ENCODE peak calls at places on chromosomes 4 and X, in seven cellular contexts. K, C, S, O, W, Y and U are unnamed samples.

GRCh38 chr4:94562285-94562684 is 110.5 kb downstream of the PDLIM5 start:
- DNase-seq in K (no peak), C (no peak), S (no peak), O (no peak), W (no peak), Y (no peak), U (no peak)

GRCh38 chr4:145899886-145900466 is 38.6 kb downstream of the ZNF827 start:
- DNase-seq in K (no peak), C (no peak), S (no peak), O (no peak), W (no peak), Y (no peak), U (no peak)

GRCh38 chr4:80276922-80277321 is 10.5 kb downstream of the FGF5 start:
- DNase-seq in K (no peak), C (no peak), S (no peak), O (no peak), W (no peak), Y (no peak), U (no peak)

GRCh38 chr4:111602848-111603247 is 542.4 kb upstream of the FAM241A start:
- DNase-seq in K (no peak), C (no peak), S (no peak), O (no peak), W (no peak), Y (peak; percentile 18), U (no peak)

GRCh38 chrX:75229774-75230173 is 44.1 kb upstream of the UPRT start:
- DNase-seq in K (no peak), C (no peak), S (no peak), O (no peak), W (no peak), Y (no peak), U (no peak)

GRCh38 chr4:125836597-125837195 is 521.9 kb downstream of the FAT4 start:
- DNase-seq in K (no peak), C (no peak), S (no peak), O (peak; percentile 18), W (no peak), Y (no peak), U (no peak)

GRCh38 chr4:86482296-86482695 is 111.8 kb upstream of the PTPN13 start:
- DNase-seq in K (no peak), C (no peak), S (no peak), O (no peak), W (no peak), Y (peak; percentile 25), U (no peak)

GRCh38 chr4:150123073-150123472 is 44.8 kb downstream of the DCLK2 start:
- DNase-seq in K (no peak), C (no peak), S (no peak), O (no peak), W (no peak), Y (no peak), U (no peak)

GRCh38 chrX:74925210-74926088 is at the start of gene NEXMIF:
- DNase-seq in K (peak; percentile 70), C (no peak), S (no peak), O (no peak), W (peak; percentile 46), Y (peak; percentile 69), U (peak; percentile 71)

GRCh38 chr4:156898373-156899117 is 73.1 kb downstream of the PDGFC start:
- DNase-seq in K (no peak), C (no peak), S (no peak), O (no peak), W (no peak), Y (no peak), U (no peak)

GRCh38 chr4:74223801-74224200 is 65.9 kb downstream of the MTHFD2L start:
- DNase-seq in K (no peak), C (no peak), S (no peak), O (no peak), W (no peak), Y (no peak), U (no peak)

GRCh38 chr4:99998062-99998880 is 48.2 kb upstream of the H2AZ1 start:
- DNase-seq in K (peak; percentile 17), C (no peak), S (no peak), O (no peak), W (no peak), Y (peak; percentile 54), U (no peak)

GRCh38 chrX:109782994-109783711 is 50.1 kb upstream of the ACSL4 start:
- DNase-seq in K (no peak), C (no peak), S (no peak), O (no peak), W (no peak), Y (no peak), U (no peak)

GRCh38 chr4:185398618-185399017 is 2.0 kb downstream of the ANKRD37 start:
- DNase-seq in K (no peak), C (no peak), S (no peak), O (no peak), W (no peak), Y (no peak), U (no peak)

GRCh38 chr4:185394568-185395254 is 1.0 kb downstream of the LRP2BP start:
- DNase-seq in K (no peak), C (no peak), S (no peak), O (no peak), W (no peak), Y (no peak), U (no peak)

GRCh38 chr4:185396724-185397402 is at the start of gene ANKRD37:
- DNase-seq in K (peak; percentile 61), C (peak; percentile 23), S (peak; percentile 74), O (no peak), W (peak; percentile 77), Y (peak; percentile 93), U (peak; percentile 88)

GRCh38 chr4:185395255-185395955 is at the start of gene LRP2BP:
- DNase-seq in K (no peak), C (no peak), S (no peak), O (no peak), W (no peak), Y (no peak), U (no peak)

GRCh38 chr4:185395956-185396723 is 416 bp upstream of the LRP2BP start:
- DNase-seq in K (peak; percentile 96), C (peak; percentile 96), S (peak; percentile 98), O (peak; percentile 97), W (peak; percentile 97), Y (peak; percentile 93), U (peak; percentile 99)
- H3K4me1 ChIP-seq in K (peaks cover 14% of the 10 kb centered on the region), C (peaks cover 44% of the 10 kb centered on the region), S (peaks cover 12% of the 10 kb centered on the region), O (no peaks in the 10 kb centered on the region), W (peaks cover 25% of the 10 kb centered on the region), Y (no peaks in the 10 kb centered on the region), U (peaks cover 9% of the 10 kb centered on the region)

DNA sequence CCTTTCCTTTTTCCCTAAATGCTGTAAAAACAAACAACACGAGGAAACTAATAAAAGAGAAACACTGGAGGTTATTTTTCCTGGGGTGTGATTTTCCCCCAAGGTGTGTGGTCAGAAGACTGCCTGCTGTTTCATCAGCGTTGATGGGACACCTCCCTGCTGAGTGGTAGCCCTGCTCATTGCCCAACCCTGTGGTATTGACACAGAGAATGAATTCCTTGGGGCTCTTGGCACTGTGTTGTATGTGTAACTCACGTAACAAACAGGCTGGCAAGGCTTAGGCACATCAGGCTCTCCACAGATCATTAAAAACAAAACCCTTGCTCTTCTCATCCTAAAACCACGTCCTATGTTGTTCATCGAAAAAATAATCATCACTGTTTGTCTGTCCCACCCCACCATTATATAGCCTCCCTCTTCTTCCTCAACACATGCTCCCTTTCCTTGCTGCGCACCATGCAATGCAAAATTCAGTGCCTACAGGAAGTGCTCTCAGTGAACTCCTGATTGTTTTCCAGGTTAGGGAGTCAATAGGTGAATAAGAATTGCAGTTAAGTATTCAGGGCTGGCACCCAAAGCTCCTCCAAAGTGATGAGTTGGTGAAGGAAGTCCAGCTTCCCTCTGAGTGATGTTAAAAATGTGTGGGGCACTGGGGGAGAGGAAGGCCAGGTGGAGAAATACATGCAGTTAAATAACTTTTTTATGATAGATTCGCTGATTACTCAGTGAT is 11.3 kb upstream of the PUDP start:
- DNase-seq in K (no peak), C (no peak), S (no peak), O (no peak), W (no peak), Y (no peak), U (no peak)
- H3K4me1 ChIP-seq in K (no peaks in the 10 kb centered on the region), C (no peaks in the 10 kb centered on the region), S (no peaks in the 10 kb centered on the region), O (no peaks in the 10 kb centered on the region), W (no peaks in the 10 kb centered on the region), Y (peaks cover 17% of the 10 kb centered on the region), U (no peaks in the 10 kb centered on the region)

GRCh38 chrX:118355225-118355920 is 9.5 kb downstream of the WDR44 start:
- DNase-seq in K (no peak), C (no peak), S (no peak), O (no peak), W (no peak), Y (no peak), U (no peak)

GRCh38 chrX:118356154-118356701 is 10.3 kb downstream of the WDR44 start:
- DNase-seq in K (no peak), C (no peak), S (no peak), O (no peak), W (no peak), Y (no peak), U (no peak)

GRCh38 chrX:118364261-118364660 is 18.4 kb downstream of the WDR44 start:
- DNase-seq in K (no peak), C (no peak), S (no peak), O (no peak), W (no peak), Y (no peak), U (no peak)

GRCh38 chrX:118360429-118361125 is 14.7 kb downstream of the WDR44 start:
- DNase-seq in K (no peak), C (no peak), S (no peak), O (no peak), W (no peak), Y (peak; percentile 31), U (no peak)
- H3K4me1 ChIP-seq in K (peaks cover 10% of the 10 kb centered on the region), C (peaks cover 34% of the 10 kb centered on the region), S (no peaks in the 10 kb centered on the region), O (no peaks in the 10 kb centered on the region), W (peaks cover 2% of the 10 kb centered on the region), Y (peaks cover 23% of the 10 kb centered on the region), U (no peaks in the 10 kb centered on the region)

GRCh38 chr4:118955515-118955914 is 66.9 kb downstream of the SYNPO2 start:
- DNase-seq in K (no peak), C (no peak), S (no peak), O (no peak), W (no peak), Y (no peak), U (no peak)
- H3K4me1 ChIP-seq in K (peaks cover 15% of the 10 kb centered on the region), C (peaks cover 76% of the 10 kb centered on the region), S (no peaks in the 10 kb centered on the region), O (peaks cover 67% of the 10 kb centered on the region), W (no peaks in the 10 kb centered on the region), Y (no peaks in the 10 kb centered on the region), U (no peaks in the 10 kb centered on the region)

GRCh38 chrX:41335590-41336331 is 1.8 kb downstream of the DDX3X start:
- DNase-seq in K (no peak), C (no peak), S (no peak), O (no peak), W (no peak), Y (no peak), U (no peak)
- H3K4me1 ChIP-seq in K (peaks cover 18% of the 10 kb centered on the region), C (peaks cover 45% of the 10 kb centered on the region), S (peaks cover 17% of the 10 kb centered on the region), O (no peaks in the 10 kb centered on the region), W (peaks cover 38% of the 10 kb centered on the region), Y (peaks cover 26% of the 10 kb centered on the region), U (peaks cover 3% of the 10 kb centered on the region)

GRCh38 chr4:82367438-82368097 is 6.2 kb downstream of the HNRNPD start:
- DNase-seq in K (no peak), C (no peak), S (no peak), O (no peak), W (no peak), Y (no peak), U (no peak)
- H3K4me1 ChIP-seq in K (peaks cover 56% of the 10 kb centered on the region), C (peaks cover 98% of the 10 kb centered on the region), S (peaks cover 79% of the 10 kb centered on the region), O (no peaks in the 10 kb centered on the region), W (peaks cover 93% of the 10 kb centered on the region), Y (peaks cover 38% of the 10 kb centered on the region), U (peaks cover 29% of the 10 kb centered on the region)

GRCh38 chr4:2837904-2838496 is 5.6 kb upstream of the ADD1 start:
- DNase-seq in K (no peak), C (peak; percentile 45), S (peak; percentile 65), O (no peak), W (peak; percentile 70), Y (no peak), U (peak; percentile 84)
- H3K4me1 ChIP-seq in K (peaks cover 7% of the 10 kb centered on the region), C (peaks cover 50% of the 10 kb centered on the region), S (peaks cover 29% of the 10 kb centered on the region), O (peaks cover 4% of the 10 kb centered on the region), W (peaks cover 53% of the 10 kb centered on the region), Y (peaks cover 20% of the 10 kb centered on the region), U (peaks cover 11% of the 10 kb centered on the region)

GRCh38 chrX:45781901-45782553 is 581.4 kb upstream of the DIPK2B start:
- DNase-seq in K (no peak), C (no peak), S (no peak), O (no peak), W (no peak), Y (peak; percentile 18), U (no peak)
- H3K4me1 ChIP-seq in K (no peaks in the 10 kb centered on the region), C (no peaks in the 10 kb centered on the region), S (no peaks in the 10 kb centered on the region), O (no peaks in the 10 kb centered on the region), W (no peaks in the 10 kb centered on the region), Y (peaks cover 35% of the 10 kb centered on the region), U (no peaks in the 10 kb centered on the region)